ENCODE peak calls at places on chromosomes 11 and 22, in four cellular contexts. S is T-cell; N is stimulated activated CD4-positive, alpha-beta T cell treated with anti-CD3 and anti-CD28 coated beads, Interleukin-1b, Interleukin-23, amount 100 ng/mL, for 1 hour; T is WTC11. U is an unnamed sample.

GRCh38 chr22:44383071-44383575 is 70.4 kb upstream of the SHISAL1 start:
- DNase-seq in S (no peak), N (no peak), T (no peak), U (no peak)

GRCh38 chr11:45652781-45653180 is 12.6 kb downstream of the CHST1 start:
- DNase-seq in S (no peak), N (no peak), T (no peak), U (no peak)

GRCh38 chr11:134731562-134731961 is 319.5 kb upstream of the B3GAT1 start:
- DNase-seq in S (no peak), N (no peak), T (peak; percentile 50), U (no peak)

GRCh38 chr11:10139656-10140055 is 154.4 kb downstream of the SBF2 start:
- DNase-seq in S (no peak), N (no peak), T (no peak), U (no peak)

GRCh38 chr11:68439355-68440065 is 21.0 kb upstream of the PPP6R3 start:
- DNase-seq in S (no peak), N (no peak), T (no peak), U (no peak)

GRCh38 chr22:31124290-31124689 is 1.5 kb downstream of the INPP5J start:
- DNase-seq in S (no peak), N (no peak), T (no peak), U (no peak)

GRCh38 chr11:74989269-74989655 is 529 bp downstream of the NEU3 start:
- DNase-seq in S (no peak), N (no peak), T (no peak), U (no peak)

GRCh38 chr11:61510980-61511373 is 2.4 kb downstream of the LRRC10B start:
- DNase-seq in S (no peak), N (no peak), T (no peak), U (no peak)

GRCh38 chr22:37187891-37188761 is at the start of gene C1QTNF6:
- DNase-seq in S (no peak), N (no peak), T (peak; percentile 41), U (no peak)

GRCh38 chr22:45907378-45907777 is 69.6 kb downstream of the WNT7B start:
- DNase-seq in S (no peak), N (no peak), T (no peak), U (no peak)

GRCh38 chr11:57338152-57338551 is at the start of gene P2RX3:
- DNase-seq in S (no peak), N (no peak), T (no peak), U (no peak)

GRCh38 chr11:119509969-119510401 is 87.0 kb upstream of the THY1 start:
- DNase-seq in S (no peak), N (no peak), T (no peak), U (no peak)

GRCh38 chr11:35675901-35676610 is 13.5 kb downstream of the TRIM44 start:
- DNase-seq in S (no peak), N (no peak), T (no peak), U (no peak)

GRCh38 chr22:29702025-29702930 is 17.5 kb upstream of the CABP7 start:
- DNase-seq in S (no peak), N (no peak), T (no peak), U (no peak)

GRCh38 chr11:76233936-76234703 is 27.8 kb upstream of the WNT11 start:
- DNase-seq in S (no peak), N (no peak), T (no peak), U (peak; percentile 66)

GRCh38 chr11:65538915-65539374 is 14.1 kb downstream of the SCYL1 start:
- DNase-seq in S (no peak), N (no peak), T (peak; percentile 64), U (no peak)

GRCh38 chr11:45333506-45333971 is 47.4 kb upstream of the SYT13 start:
- DNase-seq in S (no peak), N (no peak), T (peak; percentile 44), U (peak; percentile 40)

GRCh38 chr11:76878014-76878413 is 17.3 kb downstream of the ACER3 start:
- DNase-seq in S (no peak), N (no peak), T (no peak), U (no peak)

GRCh38 chr11:35554491-35555237 is 29.2 kb upstream of the PAMR1 start:
- DNase-seq in S (no peak), N (no peak), T (no peak), U (no peak)

GRCh38 chr22:36771376-36772063 is 4.4 kb downstream of the IFT27 start:
- DNase-seq in S (no peak), N (no peak), T (no peak), U (no peak)

GRCh38 chr11:46508360-46508759 is 85.5 kb downstream of the AMBRA1 start:
- DNase-seq in S (no peak), N (no peak), T (no peak), U (no peak)

GRCh38 chr22:39215430-39216142 is 29.2 kb downstream of the PDGFB start:
- DNase-seq in S (peak; percentile 43), N (no peak), T (peak; percentile 58), U (peak; percentile 77)

GRCh38 chr11:115168229-115168671 is 336.0 kb downstream of the CADM1 start:
- DNase-seq in S (no peak), N (no peak), T (no peak), U (no peak)

GRCh38 chr11:9533053-9533452 is 40.4 kb upstream of the WEE1 start:
- DNase-seq in S (no peak), N (no peak), T (no peak), U (no peak)